ENCODE peak calls at places on chromosomes 2 and 18, in eight cellular contexts. R is activated gamma-delta T cell treated with Interleukin-2 at 50 U/mL for 16 hours; O is T follicular helper cell; K is activated naive CD4-positive, alpha-beta T cell treated with Interleukin-2 at 50 U/mL for 16 hours; G is progenitor cell of endocrine pancreas; C is AG08395; V is A549; U is skeletal muscle cell. N is an unnamed sample.

GRCh38 chr18:10524507-10525425 is 1.1 kb upstream of the NAPG start:
- DNase-seq in R (no peak), O (no peak), K (no peak), G (no peak), C (no peak), V (no peak), U (no peak), N (no peak)

GRCh38 chr2:237434916-237435315 is 21.0 kb upstream of the COL6A3 start:
- DNase-seq in R (peak), O (peak), K (peak), G (no peak), C (peak), V (no peak), U (peak), N (no peak)

GRCh38 chr2:141959941-141960340 is 170.9 kb downstream of the LRP1B start:
- DNase-seq in R (no peak), O (no peak), K (no peak), G (no peak), C (no peak), V (no peak), U (no peak), N (no peak)

GRCh38 chr2:218851286-218851685 is 8.3 kb upstream of the WNT6 start:
- DNase-seq in R (no peak), O (no peak), K (no peak), G (no peak), C (no peak), V (no peak), U (no peak), N (no peak)

GRCh38 chr2:241592126-241592845 is 33.7 kb downstream of the BOK start:
- DNase-seq in R (no peak), O (no peak), K (no peak), G (no peak), C (no peak), V (no peak), U (no peak), N (no peak)

GRCh38 chr18:55385770-55386169 is 202.2 kb downstream of the TCF4 start:
- DNase-seq in R (no peak), O (no peak), K (no peak), G (no peak), C (no peak), V (no peak), U (no peak), N (no peak)

GRCh38 chr2:202135111-202135874 is 62.2 kb downstream of the KIAA2012 start:
- DNase-seq in R (no peak), O (no peak), K (no peak), G (no peak), C (peak), V (peak), U (peak), N (no peak)

GRCh38 chr18:56431551-56431950 is 206.8 kb downstream of the TXNL1 start:
- DNase-seq in R (no peak), O (no peak), K (no peak), G (no peak), C (no peak), V (no peak), U (no peak), N (no peak)

GRCh38 chr18:49447810-49448745 is 12.4 kb downstream of the DYM start:
- DNase-seq in R (no peak), O (peak), K (peak), G (no peak), C (peak), V (peak), U (no peak), N (peak)

GRCh38 chr18:33051397-33051796 is 278.6 kb upstream of the KLHL14 start:
- DNase-seq in R (no peak), O (no peak), K (no peak), G (no peak), C (no peak), V (no peak), U (peak), N (no peak)

GRCh38 chr18:55320399-55321255 is 267.4 kb downstream of the TCF4 start:
- DNase-seq in R (no peak), O (no peak), K (no peak), G (no peak), C (no peak), V (no peak), U (no peak), N (no peak)

GRCh38 chr18:34726286-34727004 is 16.3 kb downstream of the DTNA start:
- DNase-seq in R (no peak), O (no peak), K (no peak), G (no peak), C (no peak), V (no peak), U (no peak), N (no peak)

GRCh38 chr18:11850821-11851155 is 425 bp upstream of the CHMP1B start:
- DNase-seq in R (no peak), O (no peak), K (no peak), G (no peak), C (peak), V (no peak), U (peak), N (no peak)

GRCh38 chr2:41579811-41580210 is 468.0 kb upstream of the PKDCC start:
- DNase-seq in R (no peak), O (no peak), K (no peak), G (no peak), C (no peak), V (no peak), U (no peak), N (no peak)

GRCh38 chr2:112712465-112712864 is 8.4 kb upstream of the NT5DC4 start:
- DNase-seq in R (no peak), O (no peak), K (no peak), G (no peak), C (no peak), V (no peak), U (no peak), N (no peak)

GRCh38 chr2:179861027-179861776 is at the start of gene ZNF385B:
- DNase-seq in R (no peak), O (no peak), K (no peak), G (peak), C (peak), V (no peak), U (no peak), N (no peak)

GRCh38 chr2:72770879-72771461 is 54.9 kb downstream of the EXOC6B start:
- DNase-seq in R (peak), O (peak), K (peak), G (peak), C (peak), V (peak), U (peak), N (peak)

GRCh38 chr2:147549054-147549453 is 295.8 kb upstream of the ACVR2A start:
- DNase-seq in R (no peak), O (no peak), K (no peak), G (no peak), C (no peak), V (no peak), U (no peak), N (no peak)

GRCh38 chr2:43542285-43542933 is 53.4 kb downstream of the THADA start:
- DNase-seq in R (no peak), O (no peak), K (no peak), G (no peak), C (peak), V (peak), U (no peak), N (no peak)

GRCh38 chr2:196112408-196113039 is 43.9 kb upstream of the DNAH7 start:
- DNase-seq in R (no peak), O (no peak), K (no peak), G (no peak), C (peak), V (peak), U (peak), N (no peak)

GRCh38 chr18:22705328-22705727 is 227.8 kb upstream of the RBBP8 start:
- DNase-seq in R (no peak), O (no peak), K (no peak), G (no peak), C (peak), V (peak), U (peak), N (no peak)

GRCh38 chr18:70419526-70419925 is 130.7 kb downstream of the SOCS6 start:
- DNase-seq in R (no peak), O (no peak), K (no peak), G (no peak), C (peak), V (no peak), U (peak), N (no peak)

GRCh38 chr2:186195726-186196125 is 290.3 kb upstream of the ZC3H15 start:
- DNase-seq in R (no peak), O (no peak), K (no peak), G (no peak), C (no peak), V (no peak), U (peak), N (no peak)

GRCh38 chr2:85183078-85183477 is 49.9 kb downstream of the TCF7L1 start:
- DNase-seq in R (no peak), O (no peak), K (no peak), G (no peak), C (no peak), V (no peak), U (no peak), N (no peak)

GRCh38 chr2:9975805-9976447 is 24.4 kb downstream of the GRHL1 start:
- DNase-seq in R (no peak), O (no peak), K (peak), G (no peak), C (peak), V (peak), U (peak), N (no peak)

GRCh38 chr2:105489168-105489878 is 90.5 kb upstream of the FHL2 start:
- DNase-seq in R (no peak), O (no peak), K (no peak), G (no peak), C (no peak), V (no peak), U (no peak), N (no peak)

GRCh38 chr18:59823611-59824195 is 76.1 kb upstream of the PMAIP1 start:
- DNase-seq in R (no peak), O (no peak), K (peak), G (peak), C (peak), V (peak), U (peak), N (peak)

GRCh38 chr2:236359426-236359825 is 95.2 kb upstream of the ASB18 start:
- DNase-seq in R (peak), O (no peak), K (no peak), G (no peak), C (no peak), V (no peak), U (no peak), N (no peak)

GRCh38 chr2:84931384-84931821 is 25.9 kb downstream of the TMSB10 start:
- DNase-seq in R (no peak), O (no peak), K (no peak), G (no peak), C (no peak), V (no peak), U (no peak), N (no peak)

GRCh38 chr2:182666674-182667320 is 49.3 kb upstream of the DNAJC10 start:
- DNase-seq in R (no peak), O (no peak), K (no peak), G (no peak), C (peak), V (peak), U (no peak), N (no peak)

GRCh38 chr2:146128216-146128615 is 1608.3 kb upstream of the ZEB2 start:
- DNase-seq in R (no peak), O (no peak), K (no peak), G (no peak), C (no peak), V (no peak), U (no peak), N (peak)

GRCh38 chr2:65075605-65076344 is 19.6 kb downstream of the CEP68 start:
- DNase-seq in R (no peak), O (no peak), K (no peak), G (no peak), C (no peak), V (no peak), U (no peak), N (no peak)

GRCh38 chr2:64482765-64483504 is 29.0 kb downstream of the LGALSL start:
- DNase-seq in R (no peak), O (no peak), K (no peak), G (no peak), C (peak), V (no peak), U (no peak), N (peak)

N was measured in NCI-H524.